ENCODE peak calls at places on chromosomes 6 and 20, in five cellular contexts. R is endodermal cell, L is adrenal gland, Y is fibroblast of lung, J is suprapubic skin. B is an unnamed sample. For H3K4me1 and H3K27me3, the result is how much of the 10 kb centered on the place peaks cover.

GRCh38 chr6:136439514-136440186 is 110.6 kb downstream of the MAP7 start:
- DNase-seq in R (no peak), L (no peak), Y (peak), J (no peak), B (no peak)

GRCh38 chr6:143675946-143676345 is 1.8 kb upstream of the PHACTR2 start:
- DNase-seq in R (no peak), L (no peak), Y (peak), J (no peak), B (no peak)

GRCh38 chr20:45994761-45995160 is 13.9 kb upstream of the MMP9 start:
- DNase-seq in R (no peak), L (no peak), Y (no peak), J (no peak), B (no peak)

GRCh38 chr20:53827996-53828672 is 234.5 kb upstream of the ZNF217 start:
- DNase-seq in R (no peak), L (no peak), Y (peak), J (no peak), B (no peak)

GRCh38 chr6:139409026-139409425 is 34.6 kb upstream of the CITED2 start:
- DNase-seq in R (no peak), L (no peak), Y (peak), J (no peak), B (no peak)

GRCh38 chr20:63854069-63854765 is 7.1 kb upstream of the ABHD16B start:
- DNase-seq in R (peak), L (no peak), Y (peak), J (no peak), B (no peak)

GRCh38 chr6:133814797-133815196 is 74.1 kb upstream of the TCF21 start:
- DNase-seq in R (no peak), L (no peak), Y (peak), J (no peak), B (no peak)

GRCh38 chr6:106692823-106693216 is 63.4 kb downstream of the QRSL1 start:
- DNase-seq in R (peak), L (no peak), Y (no peak), J (no peak), B (no peak)

GRCh38 chr6:40947876-40948514 is 91.0 kb downstream of the UNC5CL start:
- DNase-seq in R (peak), L (no peak), Y (peak), J (no peak), B (no peak)

GRCh38 chr6:161088676-161089328 is 97.2 kb downstream of the MAP3K4 start:
- DNase-seq in R (no peak), L (no peak), Y (peak), J (no peak), B (no peak)

GRCh38 chr6:52574709-52575489 is 2.0 kb downstream of the TRAM2 start:
- DNase-seq in R (no peak), L (no peak), Y (peak), J (no peak), B (peak)

GRCh38 chr20:13029687-13030510 is 21.1 kb downstream of the SPTLC3 start:
- DNase-seq in R (peak), L (peak), Y (peak), J (peak), B (peak)

GRCh38 chr20:40669692-40670091 is 19.3 kb downstream of the MAFB start:
- DNase-seq in R (peak), L (no peak), Y (no peak), J (no peak), B (no peak)

GRCh38 chr20:44901972-44902371 is 7.9 kb upstream of the PABPC1L start:
- DNase-seq in R (no peak), L (no peak), Y (peak), J (no peak), B (no peak)

GRCh38 chr6:15888798-15889772 is 226.3 kb upstream of the DTNBP1 start:
- DNase-seq in R (no peak), L (no peak), Y (no peak), J (no peak), B (no peak)

DNA sequence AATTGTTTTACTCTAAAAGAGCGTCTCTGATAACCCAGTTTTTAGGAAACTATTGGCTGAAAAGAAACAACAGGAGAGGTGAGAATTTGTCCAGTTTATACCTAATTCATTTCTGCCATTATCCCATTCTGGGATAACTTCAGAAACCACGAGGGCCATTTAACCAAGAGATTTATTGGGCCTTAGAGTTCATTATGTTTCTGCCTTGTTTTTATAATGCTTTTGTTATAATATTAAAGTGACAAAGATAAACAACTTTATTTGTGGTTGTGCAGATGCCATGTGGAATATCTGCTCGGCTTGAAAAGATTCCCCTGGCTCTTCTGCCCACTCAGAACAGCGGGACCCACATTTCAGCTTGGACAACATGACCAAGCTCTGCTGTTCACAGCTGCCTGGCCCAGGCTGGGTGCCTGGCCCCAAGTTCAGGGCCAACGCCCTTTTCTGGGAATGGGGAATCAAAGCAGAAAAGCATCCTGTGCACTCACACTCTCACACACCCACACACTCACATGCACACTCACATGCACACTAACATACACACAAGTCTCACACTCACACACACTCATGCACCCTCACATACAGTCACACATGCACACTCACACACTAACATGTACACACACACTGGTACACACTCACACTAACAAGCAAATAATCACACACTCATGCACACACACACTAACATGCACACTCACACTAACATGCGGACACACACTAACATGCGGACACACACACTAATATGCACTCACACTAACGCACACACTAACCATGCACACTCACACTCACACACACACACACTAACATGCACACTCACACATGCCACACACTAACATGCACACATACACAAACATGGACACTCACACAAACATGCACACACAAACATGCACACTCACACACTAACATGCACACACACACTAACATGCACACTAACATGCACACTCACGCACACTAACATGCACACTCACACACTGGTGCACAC is 86.7 kb upstream of the NEDD9 start:
- DNase-seq in R (no peak), L (no peak), Y (no peak), J (no peak), B (no peak)
- H3K4me1 ChIP-seq in R (under half), L (under half), Y (under half), J (under half), B (under half)

GRCh38 chr6:137602871-137603270 is 108.7 kb upstream of the OLIG3 start:
- DNase-seq in R (no peak), L (no peak), Y (no peak), J (no peak), B (no peak)
- H3K27me3 ChIP-seq in R (under half), L (under half), Y (under half), J (under half), B (under half)

DNA sequence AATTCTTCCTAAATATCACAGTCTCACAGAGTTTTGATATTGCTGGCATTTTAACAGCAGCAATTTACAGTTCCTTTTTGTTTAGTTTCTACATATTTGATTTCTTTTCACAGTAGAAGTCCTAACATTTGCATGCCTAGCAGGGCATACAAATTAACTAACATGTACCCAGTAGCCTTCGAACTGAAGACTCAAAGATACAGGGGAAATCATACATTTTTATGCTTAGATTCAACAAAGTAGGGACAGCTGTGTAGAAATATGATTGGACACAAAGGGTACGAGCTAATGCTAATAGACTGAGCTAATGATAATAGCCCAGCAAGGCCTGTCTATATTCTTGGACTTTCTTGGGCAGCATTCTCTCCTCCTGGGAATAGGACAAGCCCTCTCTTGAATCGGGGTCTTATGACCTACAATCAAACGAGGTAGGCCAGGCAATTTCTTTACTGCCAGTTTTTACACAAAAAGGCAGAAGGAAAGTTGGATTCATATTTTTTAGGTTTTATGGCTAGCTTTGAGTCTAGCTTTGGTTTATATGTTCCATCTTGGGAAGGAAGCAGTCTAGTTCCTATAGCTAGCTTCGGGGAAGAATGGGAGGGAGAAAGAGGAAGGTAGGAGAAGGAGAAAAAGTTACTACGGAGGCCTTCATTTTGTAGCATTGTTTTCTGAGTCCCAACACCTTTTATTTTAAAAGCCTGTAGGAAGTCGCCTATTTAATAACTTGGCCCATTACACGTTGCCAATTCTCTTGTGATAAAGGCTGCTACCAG is 115.8 kb downstream of the HFE start:
- DNase-seq in R (peak), L (no peak), Y (no peak), J (no peak), B (no peak)
- H3K4me3 ChIP-seq in R (peak), L (no peak), Y (no peak), J (no peak), B (no peak)

GRCh38 chr6:76418657-76419217 is 346.3 kb upstream of the IMPG1 start:
- DNase-seq in R (no peak), L (no peak), Y (no peak), J (no peak), B (no peak)
- H3K4me1 ChIP-seq in R (under half), L (under half), Y (under half), J (under half), B (under half)